ENCODE peak calls at places on chromosomes 3 and 15, in four cellular contexts. One of them, this sample, is unnamed. For H3K9me1, the result is how much of the 10 kb centered on the place peaks cover.

GRCh38 chr3:149512073-149512782 is 37.7 kb downstream of the TM4SF4 start:
- DNase-seq in keratinocyte: no peak
- DNase-seq in K562: peak
- DNase-seq in endothelial cell of umbilical vein: peak
- DNase-seq in this sample: peak

GRCh38 chr3:37014620-37015019 is 21.3 kb downstream of the MLH1 start:
- DNase-seq in keratinocyte: no peak
- DNase-seq in K562: no peak
- DNase-seq in endothelial cell of umbilical vein: no peak
- DNase-seq in this sample: no peak

GRCh38 chr3:67647390-67647878 is 7.0 kb downstream of the SUCLG2 start:
- DNase-seq in keratinocyte: no peak
- DNase-seq in K562: no peak
- DNase-seq in endothelial cell of umbilical vein: peak
- DNase-seq in this sample: peak

GRCh38 chr3:123159926-123160635 is 41.7 kb upstream of the SEC22A start:
- DNase-seq in keratinocyte: no peak
- DNase-seq in K562: no peak
- DNase-seq in endothelial cell of umbilical vein: no peak
- DNase-seq in this sample: peak

GRCh38 chr3:180529778-180530177 is 72.2 kb upstream of the TTC14 start:
- DNase-seq in keratinocyte: no peak
- DNase-seq in K562: no peak
- DNase-seq in endothelial cell of umbilical vein: no peak
- DNase-seq in this sample: no peak

GRCh38 chr15:80072285-80072684 is 12.8 kb downstream of the ZFAND6 start:
- DNase-seq in keratinocyte: peak
- DNase-seq in K562: peak
- DNase-seq in endothelial cell of umbilical vein: peak
- DNase-seq in this sample: peak

GRCh38 chr3:13791501-13792490 is 88.1 kb downstream of the WNT7A start:
- DNase-seq in keratinocyte: no peak
- DNase-seq in K562: no peak
- DNase-seq in endothelial cell of umbilical vein: no peak
- DNase-seq in this sample: no peak

GRCh38 chr15:69951511-69952209 is 146.1 kb downstream of the TLE3 start:
- DNase-seq in keratinocyte: no peak
- DNase-seq in K562: no peak
- DNase-seq in endothelial cell of umbilical vein: no peak
- DNase-seq in this sample: peak

GRCh38 chr15:94070341-94071275 is 160.8 kb upstream of the MCTP2 start:
- DNase-seq in keratinocyte: no peak
- DNase-seq in K562: no peak
- DNase-seq in endothelial cell of umbilical vein: no peak
- DNase-seq in this sample: no peak

GRCh38 chr15:94080416-94080815 is 150.9 kb upstream of the MCTP2 start:
- DNase-seq in keratinocyte: peak
- DNase-seq in K562: no peak
- DNase-seq in endothelial cell of umbilical vein: no peak
- DNase-seq in this sample: no peak

GRCh38 chr15:94079968-94080367 is 151.4 kb upstream of the MCTP2 start:
- DNase-seq in keratinocyte: no peak
- DNase-seq in K562: no peak
- DNase-seq in endothelial cell of umbilical vein: no peak
- DNase-seq in this sample: no peak

GRCh38 chr15:94079459-94079858 is 151.9 kb upstream of the MCTP2 start:
- DNase-seq in keratinocyte: no peak
- DNase-seq in K562: no peak
- DNase-seq in endothelial cell of umbilical vein: no peak
- DNase-seq in this sample: no peak

DNA sequence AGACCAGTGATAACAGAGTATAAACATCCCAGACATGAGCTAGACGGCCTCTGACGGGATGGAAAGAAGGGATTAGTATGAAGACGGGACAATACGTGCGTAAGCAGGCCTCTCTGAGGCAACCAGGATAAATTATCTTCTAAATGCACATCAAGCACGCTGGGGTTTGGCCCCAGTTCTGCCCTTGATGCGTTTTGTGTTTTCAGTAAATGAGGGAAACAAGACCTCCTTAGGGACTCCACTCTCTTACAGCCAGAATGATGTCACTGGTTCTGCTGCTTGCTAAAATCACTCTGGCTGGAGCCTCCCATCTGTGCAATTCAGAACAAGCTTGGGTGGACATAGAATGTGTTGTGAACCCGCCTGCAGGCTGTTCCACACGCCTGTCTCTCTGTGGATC is 156.0 kb upstream of the MCTP2 start:
- DNase-seq in keratinocyte: no peak
- DNase-seq in K562: no peak
- DNase-seq in endothelial cell of umbilical vein: no peak
- DNase-seq in this sample: peak
- H2AFZ ChIP-seq in keratinocyte: no peak
- H2AFZ ChIP-seq in K562: no peak
- H2AFZ ChIP-seq in endothelial cell of umbilical vein: no peak
- H2AFZ ChIP-seq in this sample: no peak

GRCh38 chr3:11717768-11718581 is 74.3 kb upstream of the VGLL4 start:
- DNase-seq in keratinocyte: no peak
- DNase-seq in K562: no peak
- DNase-seq in endothelial cell of umbilical vein: peak
- DNase-seq in this sample: peak

GRCh38 chr3:11718582-11719405 is 75.1 kb upstream of the VGLL4 start:
- DNase-seq in keratinocyte: no peak
- DNase-seq in K562: no peak
- DNase-seq in endothelial cell of umbilical vein: peak
- DNase-seq in this sample: peak

GRCh38 chr3:11720220-11721113 is 76.8 kb upstream of the VGLL4 start:
- DNase-seq in keratinocyte: no peak
- DNase-seq in K562: peak
- DNase-seq in endothelial cell of umbilical vein: peak
- DNase-seq in this sample: peak

GRCh38 chr3:11721114-11721440 is 77.4 kb upstream of the VGLL4 start:
- DNase-seq in keratinocyte: no peak
- DNase-seq in K562: no peak
- DNase-seq in endothelial cell of umbilical vein: no peak
- DNase-seq in this sample: no peak

GRCh38 chr3:11719406-11720219 is 75.9 kb upstream of the VGLL4 start:
- DNase-seq in keratinocyte: no peak
- DNase-seq in K562: peak
- DNase-seq in endothelial cell of umbilical vein: peak
- DNase-seq in this sample: peak
- H3K9me1 ChIP-seq in keratinocyte: under half
- H3K9me1 ChIP-seq in K562: under half
- H3K9me1 ChIP-seq in endothelial cell of umbilical vein: under half
- H3K9me1 ChIP-seq in this sample: under half

DNA sequence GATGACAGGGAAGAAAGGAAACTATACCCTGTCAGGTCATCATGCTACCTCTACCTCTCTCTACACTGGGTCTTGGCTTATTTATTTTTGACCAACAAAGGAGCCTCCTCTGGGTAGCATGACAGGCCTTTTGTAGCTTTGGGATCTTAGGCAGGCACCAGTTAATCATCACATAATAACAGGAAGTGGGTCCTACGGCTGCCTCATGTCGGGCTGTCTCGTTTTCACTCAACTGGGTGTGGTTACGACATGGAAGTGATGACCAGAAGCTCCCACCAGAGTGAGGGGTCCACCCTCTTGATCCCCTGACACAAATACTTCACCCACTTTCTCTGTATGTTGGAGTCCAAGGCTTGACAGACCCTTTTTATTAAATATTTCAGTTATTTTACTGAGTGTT is 105.3 kb downstream of the CD47 start:
- DNase-seq in keratinocyte: no peak
- DNase-seq in K562: no peak
- DNase-seq in endothelial cell of umbilical vein: no peak
- DNase-seq in this sample: no peak
- H2AFZ ChIP-seq in keratinocyte: peak
- H2AFZ ChIP-seq in K562: no peak
- H2AFZ ChIP-seq in endothelial cell of umbilical vein: peak
- H2AFZ ChIP-seq in this sample: peak

DNA sequence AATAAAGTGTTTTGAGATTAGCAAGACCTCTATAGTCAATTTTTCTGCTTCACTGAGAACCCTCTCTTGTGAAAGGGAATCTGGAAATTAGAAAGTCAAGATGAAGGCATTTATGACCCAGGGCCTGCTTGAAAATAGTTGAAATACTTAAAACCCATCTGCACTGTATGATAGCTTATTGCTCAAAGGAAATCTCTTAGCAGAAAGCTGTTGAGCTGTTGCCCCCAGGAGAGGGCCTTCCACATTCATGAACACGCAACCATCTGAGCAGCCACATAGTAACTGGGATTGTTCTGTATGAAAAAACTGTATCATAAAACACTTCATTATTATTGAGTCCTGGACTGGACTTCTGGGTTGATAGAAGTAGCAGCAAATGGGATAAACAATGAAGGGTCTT is 106.4 kb upstream of the PTX3 start:
- DNase-seq in keratinocyte: no peak
- DNase-seq in K562: no peak
- DNase-seq in endothelial cell of umbilical vein: no peak
- DNase-seq in this sample: no peak
- H3K9me1 ChIP-seq in keratinocyte: under half
- H3K9me1 ChIP-seq in K562: under half
- H3K9me1 ChIP-seq in endothelial cell of umbilical vein: under half
- H3K9me1 ChIP-seq in this sample: under half

DNA sequence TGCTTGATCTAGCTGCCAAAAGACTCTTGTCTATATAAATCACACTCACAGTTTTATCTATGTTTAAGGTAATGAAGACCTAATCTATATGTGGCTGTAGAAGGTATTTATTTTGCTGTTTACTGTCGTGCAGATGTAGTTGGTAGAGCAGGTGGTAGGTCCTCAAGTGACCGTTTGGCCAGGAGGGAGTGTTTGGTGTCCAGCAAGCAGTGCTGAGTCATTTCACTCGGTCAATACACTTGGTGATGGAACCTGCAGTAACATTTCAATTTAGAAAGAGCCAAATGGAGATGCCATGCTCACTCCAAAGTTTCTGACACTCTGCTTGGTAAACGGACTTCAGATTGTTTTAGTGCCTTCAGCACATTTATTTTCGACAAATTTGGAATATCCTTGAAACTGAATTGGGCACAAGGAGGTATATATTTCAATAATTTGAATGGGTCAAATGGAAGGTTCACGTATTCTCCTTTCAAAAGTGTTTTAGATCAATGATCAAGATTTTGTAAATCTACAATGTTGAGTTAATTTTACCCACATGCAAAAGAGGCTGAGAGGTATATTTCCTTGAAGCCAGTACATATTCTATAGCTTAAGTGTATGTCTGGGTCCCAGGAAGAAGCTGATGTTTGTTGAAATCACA is 7.5 kb upstream of the CX3CR1 start:
- DNase-seq in keratinocyte: no peak
- DNase-seq in K562: peak
- DNase-seq in endothelial cell of umbilical vein: no peak
- DNase-seq in this sample: no peak
- H2AFZ ChIP-seq in keratinocyte: no peak
- H2AFZ ChIP-seq in K562: peak
- H2AFZ ChIP-seq in endothelial cell of umbilical vein: no peak
- H2AFZ ChIP-seq in this sample: no peak

This sample was measured in IMR-90.